ENCODE peak calls at places on chromosome 19, in nine cellular contexts. U, H, R, X, O, E, A, P and Q are unnamed samples.

GRCh38 chr19:44903602-44904425 is 1.8 kb upstream of the APOE start:
- DNase-seq in O (peak), H (peak), A (peak), P (peak), E (peak), U (peak), X (peak), R (peak), Q (peak)

GRCh38 chr19:12834976-12835757 is 788 bp upstream of the RTBDN start:
- DNase-seq in H (peak), P (peak), E (peak), X (peak), R (no peak), U (no peak), O (no peak), A (no peak), Q (no peak)

GRCh38 chr19:14004619-14005380 is 1.3 kb downstream of the RFX1 start:
- DNase-seq in P (no peak), X (no peak), O (peak), A (no peak), R (peak), H (no peak), E (no peak), U (peak), Q (peak)

GRCh38 chr19:29663861-29664752 is 1.2 kb upstream of the PLEKHF1 start:
- DNase-seq in E (no peak), H (no peak), P (no peak), O (no peak), X (no peak), R (no peak), A (no peak), U (no peak), Q (peak)

GRCh38 chr19:47414469-47414868 is 4.9 kb downstream of the MEIS3 start:
- DNase-seq in R (peak), U (no peak), A (no peak), H (no peak), X (peak), O (peak), E (peak), P (no peak), Q (peak)

GRCh38 chr19:10352764-10353671 is 13.6 kb upstream of the ICAM3 start:
- DNase-seq in A (no peak), E (no peak), O (no peak), U (peak), X (peak), P (no peak), H (no peak), R (no peak), Q (peak)

GRCh38 chr19:35903550-35904179 is 1.3 kb downstream of the HCST start:
- DNase-seq in O (peak), H (peak), X (peak), R (peak), A (peak), E (peak), U (peak), P (peak), Q (peak)

GRCh38 chr19:53010494-53010893 is 3.2 kb upstream of the ERVV-1 start:
- DNase-seq in A (no peak), R (no peak), P (no peak), O (no peak), H (no peak), X (no peak), U (no peak), E (no peak), Q (no peak)

GRCh38 chr19:54208784-54209057 is 8.1 kb downstream of the RPS9 start:
- DNase-seq in U (no peak), X (no peak), P (no peak), A (no peak), H (no peak), R (no peak), E (no peak), O (no peak), Q (no peak)

GRCh38 chr19:2095338-2095938 is 688 bp downstream of the MOB3A start:
- DNase-seq in E (no peak), U (no peak), H (peak), A (no peak), O (no peak), R (no peak), X (no peak), P (no peak), Q (no peak)

GRCh38 chr19:42634409-42635232 is 39.9 kb upstream of the CEACAM8 start:
- DNase-seq in X (peak), O (no peak), P (no peak), R (peak), U (no peak), H (peak), A (peak), E (peak), Q (no peak)

GRCh38 chr19:42276821-42277220 is 7.8 kb downstream of the CIC start:
- DNase-seq in E (no peak), A (no peak), X (no peak), R (no peak), P (no peak), O (no peak), U (no peak), H (peak), Q (no peak)

GRCh38 chr19:51887522-51888498 is at the start of gene ZNF577:
- DNase-seq in E (peak), R (no peak), U (peak), O (peak), H (peak), A (no peak), P (no peak), X (peak), Q (peak)

GRCh38 chr19:3661284-3662238 is 35.0 kb upstream of the CACTIN start:
- DNase-seq in E (no peak), R (no peak), O (no peak), U (no peak), A (no peak), P (no peak), X (no peak), H (no peak), Q (no peak)

GRCh38 chr19:50728084-50728737 is 5.0 kb downstream of the CLEC11A start:
- DNase-seq in R (peak), H (peak), A (peak), X (peak), U (peak), P (no peak), O (peak), E (no peak), Q (peak)

GRCh38 chr19:56840452-56841193 is at the start of the genes PEG3 and ZIM2:
- DNase-seq in H (no peak), R (no peak), O (peak), X (no peak), E (no peak), A (no peak), P (no peak), U (peak), Q (peak)

GRCh38 chr19:33689886-33690285 is 68.1 kb downstream of the CHST8 start:
- DNase-seq in O (no peak), H (no peak), P (no peak), U (no peak), X (no peak), E (no peak), R (no peak), A (no peak), Q (no peak)

GRCh38 chr19:46601318-46602224 is at the start of gene CALM3:
- DNase-seq in X (peak), H (peak), A (no peak), P (no peak), O (no peak), E (peak), R (peak), U (no peak), Q (peak)

GRCh38 chr19:7921302-7921954 is 1.3 kb downstream of the SNAPC2 start:
- DNase-seq in U (no peak), H (no peak), X (no peak), P (no peak), R (no peak), O (no peak), E (no peak), A (no peak), Q (peak)

GRCh38 chr19:55986487-55986886 is at the start of gene NLRP5:
- DNase-seq in E (peak), X (peak), H (no peak), U (no peak), O (no peak), P (no peak), A (no peak), R (no peak), Q (no peak)

GRCh38 chr19:32889137-32889934 is 19.8 kb upstream of the SLC7A9 start:
- DNase-seq in P (no peak), E (no peak), O (no peak), H (no peak), X (no peak), R (no peak), U (no peak), A (no peak), Q (no peak)

GRCh38 chr19:49490287-49491029 is 3.0 kb downstream of the RPL13A start:
- DNase-seq in E (peak), H (peak), U (no peak), A (no peak), X (no peak), R (no peak), O (no peak), P (no peak), Q (no peak)

GRCh38 chr19:38441660-38442348 is 8.3 kb downstream of the RYR1 start:
- DNase-seq in X (no peak), A (no peak), O (no peak), E (peak), H (peak), P (no peak), U (no peak), R (peak), Q (no peak)

GRCh38 chr19:27861411-27861975 is 1351.5 kb downstream of the UQCRFS1 start:
- DNase-seq in E (no peak), A (no peak), U (no peak), R (no peak), O (no peak), X (no peak), H (no peak), P (no peak), Q (no peak)

GRCh38 chr19:51754106-51754505 is 2.4 kb upstream of the FPR1 start:
- DNase-seq in O (no peak), E (no peak), R (no peak), H (no peak), U (no peak), X (no peak), P (no peak), A (no peak), Q (no peak)

GRCh38 chr19:48738557-48739399 is 1.6 kb downstream of the RASIP1 start:
- DNase-seq in R (peak), E (peak), U (peak), P (peak), A (peak), O (peak), X (peak), H (peak), Q (peak)

GRCh38 chr19:47183579-47183978 is 47.4 kb downstream of the BBC3 start:
- DNase-seq in U (no peak), H (no peak), O (peak), A (no peak), R (no peak), P (no peak), X (no peak), E (no peak), Q (no peak)

GRCh38 chr19:56994251-56995017 is 125.4 kb upstream of the USP29 start:
- DNase-seq in U (no peak), P (no peak), E (no peak), R (no peak), H (no peak), X (no peak), O (no peak), A (no peak), Q (no peak)

GRCh38 chr19:49357186-49357585 is 5.0 kb downstream of the TEAD2 start:
- DNase-seq in E (no peak), X (no peak), A (no peak), P (no peak), U (no peak), H (no peak), O (no peak), R (no peak), Q (no peak)

GRCh38 chr19:4521170-4521887 is 3.0 kb upstream of the PLIN4 start:
- DNase-seq in X (peak), E (no peak), R (no peak), P (no peak), O (no peak), U (no peak), A (no peak), H (no peak), Q (no peak)

GRCh38 chr19:1417145-1417544 is 9.8 kb downstream of the DAZAP1 start:
- DNase-seq in H (no peak), O (peak), A (no peak), E (no peak), P (no peak), U (no peak), R (no peak), X (no peak), Q (no peak)

GRCh38 chr19:18205180-18205915 is 1.5 kb upstream of the RAB3A start:
- DNase-seq in U (peak), P (peak), O (peak), X (peak), E (peak), R (peak), H (peak), A (peak), Q (peak)

GRCh38 chr19:6087074-6087506 is 23.2 kb downstream of the RFX2 start:
- DNase-seq in O (no peak), E (peak), U (no peak), P (no peak), X (peak), H (peak), A (no peak), R (peak), Q (no peak)

GRCh38 chr19:2231621-2232221 is 4.4 kb downstream of the PLEKHJ1 start:
- DNase-seq in P (no peak), U (no peak), O (no peak), X (no peak), A (no peak), E (no peak), H (no peak), R (peak), Q (no peak)

GRCh38 chr19:38304866-38305429 is 897 bp downstream of the C19orf33 start:
- DNase-seq in H (no peak), P (no peak), E (peak), A (no peak), O (no peak), X (peak), U (peak), R (no peak), Q (peak)

GRCh38 chr19:53809518-53810186 is 14.5 kb downstream of the NLRP12 start:
- DNase-seq in U (no peak), H (no peak), P (no peak), A (no peak), R (no peak), E (peak), X (no peak), O (no peak), Q (no peak)

GRCh38 chr19:17812099-17812498 is 9.2 kb downstream of the INSL3 start:
- DNase-seq in P (no peak), E (no peak), H (no peak), X (no peak), R (no peak), A (no peak), O (no peak), U (no peak), Q (no peak)

GRCh38 chr19:33368074-33368864 is 5.2 kb upstream of the CEBPG start:
- DNase-seq in E (no peak), O (no peak), A (no peak), U (no peak), X (no peak), H (no peak), R (no peak), P (no peak), Q (no peak)